ENCODE peak calls at places on chromosome 13, in five cellular contexts. C is Peyer's patch, H is tibial nerve, B is right lobe of liver, D is heart right ventricle. R is an unnamed sample.

GRCh38 chr13:24251525-24251924 is 57.9 kb upstream of the C1QTNF9 start:
- DNase-seq in D (no peak), H (no peak), C (peak), B (no peak), R (no peak)

GRCh38 chr13:113835461-113836274 is 28.2 kb downstream of the GAS6 start:
- DNase-seq in H (no peak), D (no peak), C (no peak), B (no peak), R (peak)

GRCh38 chr13:69654392-69654791 is 453.2 kb upstream of the ATXN8OS start:
- DNase-seq in H (no peak), C (no peak), D (no peak), B (no peak), R (no peak)

GRCh38 chr13:73698859-73699258 is 435.3 kb downstream of the KLF12 start:
- DNase-seq in B (no peak), C (no peak), D (no peak), H (no peak), R (no peak)

GRCh38 chr13:39321578-39321977 is 281.4 kb downstream of the LHFPL6 start:
- DNase-seq in H (no peak), C (no peak), D (no peak), B (no peak), R (peak)

GRCh38 chr13:47598340-47598911 is 402.6 kb downstream of the SUCLA2 start:
- DNase-seq in B (no peak), H (no peak), D (no peak), C (no peak), R (no peak)

GRCh38 chr13:30880756-30881155 is 25.3 kb upstream of the MEDAG start:
- DNase-seq in B (no peak), H (no peak), C (no peak), D (no peak), R (no peak)

GRCh38 chr13:46831588-46832194 is 34.7 kb upstream of the ESD start:
- DNase-seq in H (no peak), B (no peak), D (peak), C (peak), R (no peak)

GRCh38 chr13:23160241-23161175 is 20.3 kb upstream of the SGCG start:
- DNase-seq in H (no peak), C (no peak), B (no peak), D (no peak), R (no peak)

DNA sequence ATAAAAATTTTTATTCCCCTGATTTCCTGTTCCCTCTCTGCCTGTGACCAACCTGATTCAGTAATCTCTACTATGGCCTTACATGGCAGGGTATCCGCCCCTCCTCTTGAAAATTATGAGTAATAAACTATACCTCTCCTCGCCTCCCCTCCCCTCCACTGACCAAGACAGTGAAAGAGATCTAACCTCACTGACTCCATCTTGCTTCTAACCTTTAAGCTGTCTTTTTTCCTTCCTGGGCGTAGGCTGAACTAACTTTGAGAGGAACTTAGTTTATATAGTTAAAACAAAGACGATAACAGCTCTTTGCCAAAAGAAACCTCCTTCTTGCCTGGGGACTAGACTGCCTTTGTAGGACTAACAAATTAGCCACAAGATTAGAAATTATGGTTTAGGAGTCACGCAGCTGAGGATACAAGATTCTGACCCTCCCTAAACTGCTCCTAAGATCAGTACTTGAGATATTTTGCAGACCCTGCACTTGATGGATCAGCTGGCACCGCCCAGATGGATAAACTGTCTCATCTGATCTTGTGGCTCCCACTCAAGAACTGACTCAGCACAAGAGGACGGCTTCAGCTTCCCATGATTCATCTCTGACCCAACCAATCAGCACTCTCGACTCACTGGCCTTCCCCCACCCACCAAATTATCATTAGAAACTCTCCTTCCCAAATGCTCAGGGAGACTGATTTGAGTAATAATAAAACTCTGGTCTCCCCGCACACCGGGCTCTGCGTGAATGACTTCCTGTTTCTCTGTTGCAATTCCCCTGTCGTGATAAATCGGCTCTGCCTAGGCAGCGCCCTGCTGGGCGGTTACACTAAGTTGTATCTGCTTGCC is 187.1 kb downstream of the TDRD3 start:
- DNase-seq in D (no peak), H (peak), C (no peak), B (no peak), R (no peak)
- H3K4me3 ChIP-seq in D (no peak), H (peak), C (no peak), B (no peak), R (no peak)

DNA sequence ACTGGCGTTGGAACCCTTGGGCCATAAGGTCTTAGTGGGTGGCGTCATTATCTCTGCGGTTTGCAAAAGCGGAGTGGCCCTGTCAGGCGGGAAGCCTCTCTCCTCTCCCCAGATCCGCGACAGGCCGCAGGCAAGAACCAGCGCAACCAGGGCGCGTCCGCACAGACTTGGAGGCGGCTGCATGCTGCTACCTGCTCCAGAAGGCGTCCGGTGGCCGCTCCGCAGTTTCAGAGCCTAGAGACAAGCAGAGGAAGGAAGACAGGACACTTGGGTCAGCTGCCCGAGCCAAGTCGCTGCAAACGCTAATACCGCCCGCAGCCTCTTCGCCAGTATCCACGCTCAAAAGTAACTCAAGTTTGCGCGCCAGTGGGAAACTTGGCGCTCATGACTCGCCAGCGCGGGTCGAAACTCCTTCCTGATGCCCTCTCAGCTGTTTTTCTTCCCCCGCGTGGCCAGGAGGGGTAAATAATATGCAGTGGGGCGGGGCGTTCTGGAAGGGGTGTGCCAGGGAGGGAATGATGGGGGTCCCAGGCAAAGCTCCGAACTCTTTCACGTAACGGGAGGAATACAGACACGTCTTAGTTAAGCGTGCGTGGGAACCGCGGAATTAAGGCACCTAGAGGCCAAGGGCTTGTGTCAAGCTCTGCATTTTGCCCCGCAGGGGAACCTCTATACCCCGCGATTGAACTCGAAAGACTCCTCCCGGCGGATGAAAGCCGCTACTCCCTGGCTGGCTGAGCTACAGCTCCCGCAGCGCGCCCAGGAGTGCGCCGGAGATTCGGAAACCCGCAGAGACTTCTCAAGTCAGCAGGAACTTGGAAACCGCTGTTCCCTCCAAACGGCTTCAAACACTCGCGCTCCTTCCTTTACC is at the start of gene EDNRB:
- DNase-seq in D (peak), B (peak), H (peak), C (peak), R (peak)
- H3K27ac ChIP-seq in D (peak), B (peak), H (peak), C (peak), R (no peak)

GRCh38 chr13:76440568-76440967 is 445.6 kb downstream of the KCTD12 start:
- DNase-seq in D (no peak), B (no peak), C (no peak), H (no peak), R (no peak)

GRCh38 chr13:76438050-76438449 is 448.2 kb downstream of the KCTD12 start:
- DNase-seq in D (no peak), C (no peak), H (no peak), B (no peak), R (no peak)
- H3K4me3 ChIP-seq in D (no peak), C (no peak), H (no peak), B (no peak), R (no peak)

DNA sequence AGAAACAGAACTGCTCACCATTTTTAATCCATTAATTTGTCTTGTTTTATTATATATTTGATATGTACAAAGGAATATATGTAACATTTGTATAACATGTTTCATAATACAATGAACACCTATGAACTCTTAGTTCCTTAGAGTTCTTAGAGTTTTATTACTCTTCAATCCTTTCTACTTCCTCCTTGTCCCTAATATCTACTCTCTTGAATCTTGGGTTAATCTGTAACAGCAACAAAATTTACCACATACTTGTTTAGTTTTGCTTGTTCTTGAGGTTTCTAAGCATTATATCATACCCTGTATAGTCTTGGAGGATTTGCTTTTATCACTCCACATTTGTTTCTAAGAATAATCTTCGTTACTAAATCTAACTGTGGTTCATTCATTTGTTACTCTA is 151.4 kb downstream of the PDS5B start:
- DNase-seq in C (no peak), D (no peak), H (no peak), B (no peak), R (no peak)
- H3K27ac ChIP-seq in C (no peak), D (peak), H (peak), B (peak), R (peak)

DNA sequence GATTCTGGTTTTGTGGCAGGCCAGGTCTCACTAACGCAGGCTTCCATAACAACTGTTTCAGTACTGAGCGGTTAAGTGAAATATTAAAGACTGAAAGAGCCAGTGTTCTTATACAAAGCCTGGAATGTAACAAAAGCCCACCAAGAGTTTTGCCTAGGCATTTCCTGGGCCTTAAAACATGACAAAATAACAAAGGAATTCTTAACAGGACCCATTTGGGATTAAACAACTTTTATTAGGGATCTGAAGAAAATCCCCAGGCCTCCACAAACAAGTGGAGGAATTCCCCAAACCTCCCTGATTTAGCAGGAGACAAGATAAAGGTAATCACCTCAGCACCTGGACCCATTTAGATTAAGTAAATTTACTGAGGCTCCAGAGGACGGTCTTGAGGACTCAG is 799.7 kb upstream of the SPRY2 start:
- DNase-seq in D (no peak), H (no peak), B (no peak), C (no peak), R (no peak)
- H3K4me3 ChIP-seq in D (no peak), H (no peak), B (no peak), C (no peak), R (no peak)

R was measured in psoas muscle.